ENCODE peak calls at places on chromosomes 5 and 9, in nine cellular contexts. L is ovary, U is upper lobe of left lung, C is suprapubic skin, Q is SK-N-SH, S is transverse colon, G is sigmoid colon, I is GM12878, H is H1. E is an unnamed sample. For H3K36me3 and H3K4me1, the result is how much of the 10 kb centered on the place peaks cover.

GRCh38 chr5:133824661-133825254 is 143.7 kb downstream of the C5orf15 start:
- DNase-seq in L (no peak), U (no peak), C (peak), Q (no peak), S (no peak), G (no peak), I (peak), H (no peak), E (no peak)

GRCh38 chr9:115941561-115942315 is 211.9 kb upstream of the PAPPA start:
- DNase-seq in L (no peak), U (no peak), C (no peak), Q (no peak), S (no peak), G (no peak), I (no peak), H (no peak), E (no peak)

GRCh38 chr5:91150189-91150588 is 232.9 kb downstream of the ARRDC3 start:
- DNase-seq in L (no peak), U (no peak), C (no peak), Q (no peak), S (no peak), G (no peak), I (no peak), H (no peak), E (no peak)

GRCh38 chr5:132011561-132012384 is at the start of gene ACSL6:
- DNase-seq in L (no peak), U (peak), C (peak), Q (peak), S (peak), G (peak), I (no peak), H (no peak), E (peak)

GRCh38 chr5:53262348-53262970 is 152.9 kb upstream of the MOCS2 start:
- DNase-seq in L (no peak), U (no peak), C (no peak), Q (peak), S (no peak), G (no peak), I (no peak), H (no peak), E (peak)

GRCh38 chr5:81855576-81855975 is 104.7 kb upstream of the SSBP2 start:
- DNase-seq in L (no peak), U (no peak), C (no peak), Q (no peak), S (no peak), G (no peak), I (no peak), H (no peak), E (no peak)

GRCh38 chr5:142484821-142485387 is 160.1 kb upstream of the SPRY4 start:
- DNase-seq in L (no peak), U (no peak), C (no peak), Q (no peak), S (no peak), G (no peak), I (no peak), H (no peak), E (no peak)

GRCh38 chr5:52961238-52961637 is 27.9 kb upstream of the ITGA2 start:
- DNase-seq in L (no peak), U (no peak), C (no peak), Q (no peak), S (no peak), G (no peak), I (no peak), H (no peak), E (no peak)

GRCh38 chr5:175513297-175513696 is 34.9 kb downstream of the SFXN1 start:
- DNase-seq in L (no peak), U (no peak), C (no peak), Q (no peak), S (no peak), G (no peak), I (no peak), H (no peak), E (no peak)

GRCh38 chr9:79945495-79945894 is 373.7 kb downstream of the TLE4 start:
- DNase-seq in L (no peak), U (no peak), C (no peak), Q (no peak), S (no peak), G (no peak), I (no peak), H (no peak), E (no peak)

GRCh38 chr5:124342027-124342471 is 404.4 kb downstream of the ZNF608 start:
- DNase-seq in L (peak), U (no peak), C (no peak), Q (no peak), S (no peak), G (peak), I (no peak), H (no peak), E (no peak)

DNA sequence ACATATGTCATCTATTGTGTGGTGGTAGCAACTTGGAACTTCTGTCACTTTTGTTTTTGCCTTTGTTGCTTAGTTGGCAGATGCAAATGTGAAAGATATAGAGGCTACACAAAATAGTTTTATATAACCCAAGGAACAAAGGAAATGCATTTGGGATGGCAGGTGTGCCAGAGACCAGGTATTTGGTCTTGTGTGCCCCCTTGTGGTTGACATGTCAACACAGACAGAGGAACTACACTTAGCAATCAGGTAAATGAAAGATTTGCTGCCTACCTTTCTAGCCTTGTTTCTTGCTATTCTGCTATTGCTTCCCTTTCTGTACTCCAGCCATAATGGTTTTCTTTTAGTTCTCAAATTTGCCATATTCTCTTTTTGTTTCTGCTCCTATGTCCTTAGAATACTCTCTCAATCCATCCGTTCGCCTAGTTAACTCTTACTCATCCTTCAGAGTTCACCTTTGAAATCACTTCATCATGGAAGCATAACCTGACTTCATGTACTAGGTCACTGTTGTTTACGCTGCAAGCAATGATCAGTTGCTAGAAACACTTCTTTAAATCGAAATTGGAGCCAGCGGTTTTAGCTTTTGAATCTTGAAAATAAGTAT is 119.5 kb downstream of the TRPM3 start:
- DNase-seq in L (no peak), U (no peak), C (no peak), Q (peak), S (peak), G (no peak), I (no peak), H (peak), E (peak)
- TF ChIP-seq EP300 in L (no peak), U (no peak), C (no peak), Q (no peak), S (no peak), G (no peak), I (no peak), H (no peak), E (no peak)

GRCh38 chr5:176929654-176930053 is 30.5 kb upstream of the HK3 start:
- DNase-seq in L (no peak), U (no peak), C (no peak), Q (no peak), S (no peak), G (no peak), I (no peak), H (no peak), E (no peak)

GRCh38 chr5:176921669-176922196 is 22.6 kb upstream of the HK3 start:
- DNase-seq in L (no peak), U (no peak), C (no peak), Q (no peak), S (no peak), G (no peak), I (no peak), H (no peak), E (no peak)

GRCh38 chr5:176922817-176923216 is 23.7 kb upstream of the HK3 start:
- DNase-seq in L (no peak), U (no peak), C (no peak), Q (no peak), S (no peak), G (no peak), I (no peak), H (no peak), E (no peak)

DNA sequence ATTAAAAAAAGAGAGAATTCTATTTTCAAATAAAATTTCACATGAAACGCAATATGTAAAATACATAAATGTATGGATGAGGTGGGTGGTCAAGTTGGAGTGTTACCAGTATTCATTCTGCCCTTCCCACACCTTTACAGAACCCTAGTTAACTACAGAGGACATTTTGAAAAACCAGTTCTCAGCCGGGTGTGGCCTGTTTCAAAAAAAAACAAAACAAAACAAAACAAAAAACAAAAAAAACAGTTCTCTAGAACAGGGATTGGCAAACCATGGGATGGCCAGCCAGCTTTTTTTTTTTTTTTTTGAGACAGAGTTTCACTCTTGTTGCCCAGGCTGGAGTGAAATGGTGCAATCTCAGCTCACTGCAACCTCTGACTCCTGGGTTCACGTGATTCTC is 28.4 kb upstream of the HK3 start:
- DNase-seq in L (no peak), U (no peak), C (no peak), Q (no peak), S (no peak), G (no peak), I (no peak), H (no peak), E (no peak)
- H3K36me3 ChIP-seq in L (under half), U (under half), C (under half), Q (under half), S (under half), G (under half), I (under half), H (under half), E (under half)

GRCh38 chr5:178240772-178241171 is 8.2 kb upstream of the PHYKPL start:
- DNase-seq in L (no peak), U (no peak), C (no peak), Q (no peak), S (no peak), G (no peak), I (no peak), H (no peak), E (no peak)

GRCh38 chr5:178240341-178240741 is 7.7 kb upstream of the PHYKPL start:
- DNase-seq in L (no peak), U (no peak), C (no peak), Q (no peak), S (no peak), G (no peak), I (no peak), H (no peak), E (no peak)

GRCh38 chr5:178241688-178242231 is 9.2 kb upstream of the PHYKPL start:
- DNase-seq in L (no peak), U (no peak), C (no peak), Q (peak), S (no peak), G (no peak), I (no peak), H (no peak), E (no peak)

GRCh38 chr5:178242416-178242815 is 9.8 kb upstream of the PHYKPL start:
- DNase-seq in L (no peak), U (no peak), C (no peak), Q (no peak), S (no peak), G (no peak), I (no peak), H (no peak), E (no peak)

DNA sequence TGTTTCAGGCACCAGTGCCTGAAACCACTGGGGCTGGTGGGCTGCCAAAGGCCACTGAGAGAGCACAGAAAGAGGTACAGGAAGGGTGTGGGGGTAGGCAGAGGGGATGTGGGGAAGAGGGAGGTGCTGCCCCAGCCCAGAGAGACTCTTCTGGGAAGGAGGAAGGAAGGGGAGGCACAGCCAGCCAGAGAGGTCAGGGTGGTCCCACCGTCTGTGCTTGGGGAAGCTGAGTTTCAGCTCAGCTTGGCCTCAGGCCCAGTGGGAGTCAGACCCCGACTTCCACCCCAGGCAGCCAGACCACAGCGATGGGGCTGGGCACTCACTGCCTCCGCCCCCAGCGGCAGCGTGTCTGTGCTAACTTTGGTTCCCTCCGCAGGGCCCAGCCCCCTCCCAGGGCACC is 8.7 kb upstream of the PHYKPL start:
- DNase-seq in L (no peak), U (no peak), C (no peak), Q (no peak), S (no peak), G (no peak), I (no peak), H (no peak), E (no peak)
- H3K4me1 ChIP-seq in L (under half), U (under half), C (under half), Q (under half), S (under half), G (under half), I (under half), H (under half), E (under half)

GRCh38 chr5:65137631-65138030 is 344.1 kb downstream of the ADAMTS6 start:
- DNase-seq in L (no peak), U (no peak), C (no peak), Q (no peak), S (peak), G (no peak), I (no peak), H (no peak), E (no peak)
- TF ChIP-seq EP300 in L (no peak), U (no peak), C (no peak), Q (no peak), S (no peak), G (no peak), I (no peak), H (no peak), E (no peak)